ENCODE peak calls at places on chromosomes 7 and 10, in ten cellular contexts. E, V, B, G, R, J, K, C, N and O are unnamed samples.

GRCh38 chr7:106681815-106682495 is 21.0 kb upstream of the CCDC71L start:
- DNase-seq in E (no peak), V (no peak), B (no peak), G (peak), R (peak), J (peak), K (peak), C (no peak), N (no peak), O (no peak)

GRCh38 chr7:70608229-70608628 is 523.7 kb upstream of the GALNT17 start:
- DNase-seq in E (no peak), V (no peak), B (no peak), G (no peak), R (no peak), J (no peak), K (no peak), C (no peak), N (no peak), O (no peak)

GRCh38 chr7:147245274-147245673 is 1128.7 kb downstream of the CNTNAP2 start:
- DNase-seq in E (peak), V (no peak), B (peak), G (peak), R (peak), J (peak), K (peak), C (peak), N (peak), O (peak)

GRCh38 chr7:73715648-73716317 is 3.7 kb downstream of the STX1A start:
- DNase-seq in E (peak), V (peak), B (peak), G (peak), R (peak), J (peak), K (peak), C (no peak), N (peak), O (no peak)

GRCh38 chr10:20954519-20954918 is 57.4 kb upstream of the NEBL start:
- DNase-seq in E (no peak), V (no peak), B (no peak), G (no peak), R (no peak), J (no peak), K (no peak), C (no peak), N (no peak), O (no peak)

GRCh38 chr7:2046581-2047271 is 186.0 kb downstream of the MAD1L1 start:
- DNase-seq in E (no peak), V (no peak), B (no peak), G (no peak), R (no peak), J (no peak), K (no peak), C (no peak), N (no peak), O (no peak)

GRCh38 chr10:9845075-9845474 is 1172.6 kb upstream of the CELF2 start:
- DNase-seq in E (no peak), V (no peak), B (no peak), G (no peak), R (no peak), J (no peak), K (no peak), C (no peak), N (no peak), O (no peak)

GRCh38 chr7:104973227-104973626 is 40.8 kb upstream of the KMT2E start:
- DNase-seq in E (no peak), V (no peak), B (no peak), G (peak), R (no peak), J (no peak), K (no peak), C (no peak), N (no peak), O (no peak)